ENCODE peak calls at places on chromosomes 12 and 14, in five cellular contexts. R is HFF-Myc, A is choroid plexus epithelial cell, Y is neural progenitor cell, V is uterus. L is an unnamed sample.
A peak's percentile ranks its signal among the peaks of the same experiment; 100 is the strongest.

GRCh38 chr14:34522496-34522895 is 17.0 kb downstream of the EAPP start:
- DNase-seq in Y (no peak), A (no peak), R (no peak), V (no peak), L (no peak)

GRCh38 chr12:20423557-20423956 is 55.2 kb downstream of the PDE3A start:
- DNase-seq in V (no peak), A (no peak), R (no peak), Y (peak; percentile 40), L (no peak)

GRCh38 chr12:25501565-25501964 is 51.5 kb downstream of the LMNTD1 start:
- DNase-seq in V (no peak), A (peak; percentile 49), Y (no peak), R (no peak), L (no peak)

GRCh38 chr12:126781593-126781992 is 1485.4 kb upstream of the TMEM132C start:
- DNase-seq in V (no peak), R (no peak), A (no peak), Y (no peak), L (no peak)

GRCh38 chr14:21084988-21085853 is 13.2 kb downstream of the ZNF219 start:
- DNase-seq in A (peak; percentile 63), R (no peak), V (no peak), Y (no peak), L (no peak)

GRCh38 chr14:66008631-66009030 is 477.5 kb upstream of the CCDC196 start:
- DNase-seq in V (no peak), A (no peak), R (no peak), Y (no peak), L (no peak)

GRCh38 chr12:121132601-121133481 is at the start of gene P2RX7:
- DNase-seq in R (peak; percentile 51), A (peak; percentile 48), Y (peak; percentile 48), V (peak; percentile 71), L (peak; percentile 3)

GRCh38 chr14:64730061-64730440 is 25.8 kb downstream of the PLEKHG3 start:
- DNase-seq in V (no peak), Y (no peak), R (no peak), A (no peak), L (no peak)

DNA sequence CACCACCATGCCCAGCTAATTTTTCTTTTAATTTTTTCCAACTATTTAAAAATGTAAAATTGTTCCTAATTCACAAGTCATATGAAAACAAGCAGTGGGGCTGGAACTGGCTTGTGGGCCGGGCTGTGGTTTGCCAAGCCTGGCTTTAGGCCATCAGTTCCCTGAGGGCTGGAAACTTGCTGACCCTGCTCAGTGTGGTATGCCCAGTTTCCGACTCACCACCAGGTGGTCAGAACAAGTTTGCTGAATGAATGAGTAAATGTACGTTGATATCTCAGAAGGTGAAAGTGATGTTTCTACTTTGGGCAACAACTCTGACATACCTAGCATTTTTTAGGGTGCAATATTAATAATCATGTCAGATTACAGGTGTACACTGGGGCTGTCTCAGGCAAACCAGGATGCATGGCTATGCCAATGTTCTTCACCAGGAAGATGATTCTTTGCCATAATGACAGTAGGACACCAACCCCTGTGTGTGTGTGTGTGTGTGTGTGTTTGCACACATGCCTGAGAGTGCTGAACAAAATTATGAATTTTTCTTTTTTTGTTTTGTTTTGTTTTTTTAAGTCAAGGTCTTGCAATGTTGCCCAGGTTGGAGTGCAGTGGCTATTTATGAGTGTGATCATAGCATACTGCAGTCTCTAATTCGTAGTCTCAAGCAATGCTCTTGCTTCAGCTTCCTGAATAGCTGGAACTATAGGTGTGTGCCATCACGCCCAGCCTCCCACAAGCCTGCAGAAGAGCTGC is 106.1 kb downstream of the PTPN11 start:
- DNase-seq in V (no peak), R (peak; percentile 7), A (peak; percentile 74), Y (no peak), L (no peak)
- TF ChIP-seq CTCF in V (no peak), R (no peak), A (peak; percentile 31), Y (peak; percentile 24), L (no peak)

GRCh38 chr12:108691154-108691994 is 39.9 kb downstream of the CORO1C start:
- DNase-seq in Y (peak; percentile 93), R (peak; percentile 99), V (peak; percentile 96), A (peak; percentile 99), L (peak; percentile 98)

GRCh38 chr12:108690191-108690518 is 41.2 kb downstream of the CORO1C start:
- DNase-seq in V (no peak), Y (no peak), A (no peak), R (no peak), L (no peak)

GRCh38 chr12:108690799-108691153 is 40.5 kb downstream of the CORO1C start:
- DNase-seq in V (no peak), Y (no peak), R (no peak), A (no peak), L (no peak)

GRCh38 chr12:108691995-108692808 is 39.1 kb downstream of the CORO1C start:
- DNase-seq in R (no peak), Y (peak; percentile 26), V (no peak), A (peak; percentile 35), L (no peak)

DNA sequence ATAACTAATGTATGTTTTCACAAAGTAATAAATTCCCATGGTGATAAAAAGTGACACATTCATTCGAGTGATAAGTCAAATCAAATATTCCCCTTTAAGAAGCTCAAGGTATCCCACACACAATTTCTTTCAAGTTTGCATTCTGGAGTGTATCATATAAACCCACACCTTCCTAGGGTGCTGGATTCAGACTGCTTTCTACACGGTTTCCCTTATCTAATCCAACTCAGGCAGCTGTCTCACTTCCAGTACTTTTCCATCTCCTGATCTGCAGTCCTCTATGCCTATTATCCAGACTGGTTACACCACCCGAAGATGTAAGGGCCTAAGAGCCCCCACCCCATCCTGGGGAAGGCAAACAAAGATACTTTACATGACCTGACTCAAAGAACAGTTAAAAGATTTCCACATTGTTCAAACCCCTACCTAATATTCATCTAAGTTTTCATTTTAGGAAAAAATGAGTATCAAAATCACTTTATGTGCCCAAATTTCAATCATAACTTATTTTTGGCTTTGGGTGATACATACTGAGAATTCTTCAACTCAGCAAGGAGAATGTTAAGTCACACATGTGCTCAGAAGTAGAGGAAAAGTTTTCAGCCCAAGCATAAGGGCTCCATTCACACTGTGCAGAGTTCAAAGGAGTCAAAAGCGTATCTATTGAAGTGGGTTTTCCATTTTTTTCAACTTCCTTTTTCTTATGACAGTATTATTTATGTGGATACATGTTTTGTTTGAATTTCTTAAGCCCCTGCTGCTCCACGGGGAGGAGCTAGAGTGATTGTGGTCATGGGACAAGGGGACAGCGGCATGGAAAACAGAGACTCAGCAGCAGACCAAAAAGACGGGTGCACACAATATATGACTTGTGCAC is 41.8 kb downstream of the CORO1C start:
- DNase-seq in R (no peak), Y (no peak), A (peak; percentile 78), V (no peak), L (no peak)
- H3K4me3 ChIP-seq in R (no peak overlapping the region), Y (no peak overlapping the region), A (no peak overlapping the region), V (no peak overlapping the region), L (no peak overlapping the region)

DNA sequence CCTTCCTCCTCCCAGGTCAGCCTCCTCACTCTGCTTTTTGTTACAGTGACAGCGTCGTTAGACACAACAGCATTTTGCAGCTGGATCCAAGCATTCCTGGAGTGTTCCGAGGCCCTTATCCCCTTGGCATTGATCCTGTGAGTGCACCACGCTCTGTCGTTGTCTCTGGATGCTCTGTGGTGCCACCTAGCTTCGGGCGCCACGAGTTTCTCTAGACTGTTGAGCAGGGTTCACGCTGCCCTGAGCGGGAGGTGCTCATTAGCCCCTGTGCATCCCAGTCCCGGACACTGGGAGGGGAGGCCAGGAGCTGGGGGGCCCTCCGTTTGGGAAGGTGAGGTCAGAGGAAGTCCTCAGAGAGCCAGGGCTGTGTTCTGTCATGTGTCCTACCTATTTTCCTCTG is 17.3 kb upstream of the DNAH10 start:
- DNase-seq in V (no peak), Y (peak; percentile 16), A (no peak), R (no peak), L (no peak)
- TF ChIP-seq CTCF in V (no peak), Y (no peak), A (peak; percentile 21), R (peak; percentile 24), L (no peak)

GRCh38 chr12:65824314-65824563 is at the start of gene HMGA2:
- DNase-seq in V (peak; percentile 19), A (peak; percentile 80), R (peak; percentile 73), Y (no peak), L (peak; percentile 50)
- H3K4me3 ChIP-seq in V (peak within 1 kb of the TSS; percentile 50), A (peak within 1 kb of the TSS; percentile 85), R (peak within 1 kb of the TSS; percentile 96), Y (peak within 1 kb of the TSS; percentile 73), L (peak within 1 kb of the TSS; percentile 66)

GRCh38 chr12:80593766-80594165 is 113.7 kb upstream of the MYF6 start:
- DNase-seq in Y (no peak), A (peak; percentile 72), R (peak; percentile 70), V (no peak), L (peak; percentile 60)

GRCh38 chr12:80602455-80602854 is 105.0 kb upstream of the MYF6 start:
- DNase-seq in R (no peak), Y (peak; percentile 33), V (no peak), A (no peak), L (no peak)

GRCh38 chr12:80596509-80596908 is 110.9 kb upstream of the MYF6 start:
- DNase-seq in A (no peak), R (no peak), V (no peak), Y (no peak), L (no peak)

GRCh38 chr12:80598004-80598606 is 109.3 kb upstream of the MYF6 start:
- DNase-seq in A (peak; percentile 83), V (no peak), Y (peak; percentile 41), R (peak; percentile 32), L (peak; percentile 58)
- TF ChIP-seq CTCF in A (peak; percentile 54), V (peak; percentile 20), Y (peak; percentile 64), R (peak; percentile 28), L (peak; percentile 44)

L was measured in AG09309.